ENCODE peak calls at places on chromosome 4, in six cellular contexts. W is foreskin keratinocyte; L is foreskin melanocyte; B is stimulated activated CD4-positive, alpha-beta T cell treated with anti-CD3 and anti-CD28 coated beads, Interleukin-4, amount 100 ng/mL, for 48 hours; D is cerebellar cortex; S is HS-5. Q is an unnamed sample.
A peak's percentile ranks its signal among the peaks of the same experiment; 100 is the strongest.

GRCh38 chr4:152380919-152381318 is 155.0 kb downstream of the FBXW7 start:
- DNase-seq in W (no peak), L (no peak), B (no peak), D (no peak), S (no peak), Q (no peak)

GRCh38 chr4:145912391-145912790 is 26.2 kb downstream of the ZNF827 start:
- DNase-seq in W (no peak), L (no peak), B (no peak), D (no peak), S (no peak), Q (no peak)

GRCh38 chr4:74624351-74625151 is 169.8 kb downstream of the BTC start:
- DNase-seq in W (peak; percentile 84), L (peak; percentile 67), B (no peak), D (no peak), S (peak; percentile 76), Q (no peak)

GRCh38 chr4:55865228-55865806 is 11.9 kb downstream of the EXOC1 start:
- DNase-seq in W (no peak), L (no peak), B (no peak), D (no peak), S (peak; percentile 65), Q (no peak)

GRCh38 chr4:185587444-185588161 is 52.3 kb upstream of the PDLIM3 start:
- DNase-seq in W (no peak), L (peak; percentile 90), B (peak; percentile 61), D (peak; percentile 95), S (no peak), Q (peak; percentile 96)

GRCh38 chr4:115515379-115516171 is 402.2 kb upstream of the NDST4 start:
- DNase-seq in W (no peak), L (no peak), B (no peak), D (no peak), S (no peak), Q (no peak)

GRCh38 chr4:77172336-77172735 is 15.3 kb downstream of the CCNG2 start:
- DNase-seq in W (peak; percentile 89), L (peak; percentile 68), B (no peak), D (no peak), S (peak; percentile 69), Q (no peak)

GRCh38 chr4:76677571-76678326 is 220.2 kb downstream of the SOWAHB start:
- DNase-seq in W (no peak), L (no peak), B (no peak), D (no peak), S (no peak), Q (no peak)

GRCh38 chr4:101326586-101326985 is 20.7 kb downstream of the PPP3CA start:
- DNase-seq in W (no peak), L (no peak), B (no peak), D (peak; percentile 19), S (no peak), Q (no peak)

Q was measured in G401.